ENCODE peak calls at places on chromosomes 3 and 15, in nine cellular contexts. M is pancreas, P is cardiac muscle cell, O is ascending aorta, Y is osteoblast, S is thyroid gland, R is kidney, C is stomach, W is AG04450. Q is an unnamed sample.

GRCh38 chr15:60477991-60478632 is 830 bp downstream of the ICE2 start:
- DNase-seq in W (no peak), R (no peak), Y (peak), P (peak), O (no peak), M (no peak), C (no peak), S (peak), Q (no peak)

GRCh38 chr3:31223278-31223677 is 309.4 kb upstream of the STT3B start:
- DNase-seq in M (no peak), W (no peak), C (no peak), P (no peak), R (no peak), O (no peak), Y (no peak), S (no peak), Q (no peak)

GRCh38 chr15:35533130-35534110 is 12.5 kb downstream of the DPH6 start:
- DNase-seq in R (no peak), S (no peak), M (no peak), C (no peak), Y (peak), W (no peak), O (no peak), P (no peak), Q (no peak)

GRCh38 chr15:70636540-70637165 is 126.7 kb downstream of the UACA start:
- DNase-seq in Y (no peak), C (no peak), M (no peak), W (no peak), P (peak), S (no peak), O (no peak), R (no peak), Q (no peak)

GRCh38 chr3:60660026-60660425 is 591.2 kb downstream of the FHIT start:
- DNase-seq in O (no peak), R (no peak), Y (no peak), W (no peak), P (no peak), S (no peak), M (no peak), C (no peak), Q (no peak)

GRCh38 chr3:69932501-69932900 is 67.0 kb upstream of the SAMMSON start:
- DNase-seq in W (no peak), P (no peak), S (no peak), M (no peak), Y (no peak), R (no peak), C (no peak), O (no peak), Q (no peak)

GRCh38 chr3:8767667-8768363 is 1.6 kb downstream of the OXTR start:
- DNase-seq in O (no peak), W (no peak), S (peak), P (peak), R (no peak), C (peak), M (peak), Y (peak), Q (no peak)

GRCh38 chr15:80823120-80823519 is 44.0 kb downstream of the CEMIP start:
- DNase-seq in R (no peak), P (no peak), O (no peak), W (no peak), M (no peak), C (no peak), Y (no peak), S (no peak), Q (no peak)

GRCh38 chr3:192827208-192827607 is 90.4 kb downstream of the MB21D2 start:
- DNase-seq in W (no peak), S (no peak), O (no peak), Y (no peak), R (no peak), M (no peak), C (no peak), P (no peak), Q (no peak)

GRCh38 chr3:59052803-59053411 is 3.1 kb upstream of the CFAP20DC start:
- DNase-seq in S (no peak), P (peak), O (no peak), Y (peak), R (no peak), W (peak), M (no peak), C (no peak), Q (no peak)

GRCh38 chr15:38589502-38589901 is 24.9 kb upstream of the RASGRP1 start:
- DNase-seq in P (no peak), S (no peak), O (no peak), C (no peak), M (no peak), R (no peak), Y (peak), W (peak), Q (no peak)

GRCh38 chr3:156135921-156136655 is 15.7 kb downstream of the KCNAB1 start:
- DNase-seq in R (no peak), P (no peak), C (no peak), M (no peak), W (no peak), Y (no peak), O (no peak), S (no peak), Q (no peak)

GRCh38 chr3:45582407-45582806 is 12.1 kb upstream of the LIMD1 start:
- DNase-seq in M (no peak), Y (no peak), C (no peak), R (no peak), S (no peak), P (no peak), W (peak), O (no peak), Q (no peak)

GRCh38 chr15:101600024-101600423 is 52.2 kb downstream of the TM2D3 start:
- DNase-seq in Y (no peak), M (no peak), S (no peak), P (peak), R (no peak), W (no peak), O (no peak), C (no peak), Q (no peak)

GRCh38 chr3:130462089-130462488 is 54.9 kb upstream of the COL6A6 start:
- DNase-seq in S (no peak), W (no peak), M (no peak), Y (no peak), P (no peak), R (no peak), C (no peak), O (no peak), Q (no peak)

GRCh38 chr3:130457681-130458080 is 59.3 kb upstream of the COL6A6 start:
- DNase-seq in C (no peak), P (peak), S (no peak), R (no peak), W (no peak), M (no peak), Y (no peak), O (no peak), Q (no peak)

GRCh38 chr3:130463221-130463620 is 53.8 kb upstream of the COL6A6 start:
- DNase-seq in S (no peak), R (no peak), Y (no peak), P (no peak), M (no peak), O (no peak), C (no peak), W (no peak), Q (no peak)

GRCh38 chr3:130465486-130465885 is 51.5 kb upstream of the COL6A6 start:
- DNase-seq in O (no peak), S (no peak), W (no peak), C (no peak), R (no peak), Y (no peak), P (no peak), M (no peak), Q (no peak)

DNA sequence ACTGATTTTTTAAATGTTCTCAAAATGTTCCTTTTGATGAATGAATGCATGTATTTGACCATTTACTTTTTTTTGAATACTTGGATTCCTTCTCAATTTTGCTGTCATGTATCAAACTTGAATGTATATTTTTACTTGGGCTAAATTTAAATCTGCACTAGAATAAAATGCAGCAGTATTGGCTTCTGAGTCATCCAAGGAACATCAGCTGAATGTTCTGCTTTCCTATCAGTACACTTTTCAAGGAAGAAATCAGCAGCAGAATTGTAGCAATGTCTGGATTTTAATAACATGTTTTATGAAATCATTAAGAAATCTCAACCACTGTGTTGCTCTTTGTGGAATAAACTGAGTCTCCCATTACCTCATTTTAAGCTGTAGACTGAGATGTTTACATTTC is 57.0 kb upstream of the COL6A6 start:
- DNase-seq in C (no peak), S (no peak), Y (no peak), O (no peak), R (no peak), P (no peak), M (no peak), W (no peak), Q (no peak)
- TF ChIP-seq CTCF in C (no peak), S (no peak), Y (no peak), O (no peak), R (no peak), P (no peak), M (no peak), W (no peak), Q (no peak)

GRCh38 chr3:181838940-181839914 is 127.5 kb downstream of the SOX2 start:
- DNase-seq in C (peak), W (no peak), O (no peak), P (no peak), S (peak), Y (no peak), R (no peak), M (no peak), Q (no peak)
- TF ChIP-seq CTCF in C (no peak), W (no peak), O (no peak), P (no peak), S (no peak), Y (no peak), R (no peak), M (no peak), Q (no peak)

GRCh38 chr3:25818335-25818734 is 28.4 kb downstream of the OXSM start:
- DNase-seq in M (no peak), C (no peak), S (no peak), P (no peak), Y (no peak), W (no peak), O (no peak), R (no peak), Q (no peak)

GRCh38 chr3:25823314-25823713 is 33.4 kb downstream of the OXSM start:
- DNase-seq in P (no peak), M (no peak), Y (no peak), O (no peak), W (no peak), S (no peak), C (no peak), R (no peak), Q (no peak)

GRCh38 chr3:25821746-25822573 is 32.1 kb downstream of the OXSM start:
- DNase-seq in C (no peak), W (no peak), M (no peak), P (no peak), Y (no peak), O (no peak), R (no peak), S (no peak), Q (no peak)

GRCh38 chr3:25820372-25820771 is 30.5 kb downstream of the OXSM start:
- DNase-seq in W (peak), Y (peak), M (no peak), S (peak), C (no peak), P (no peak), R (no peak), O (no peak), Q (no peak)

GRCh38 chr3:25820816-25821486 is 31.1 kb downstream of the OXSM start:
- DNase-seq in R (no peak), Y (no peak), O (no peak), M (no peak), P (no peak), W (no peak), C (no peak), S (no peak), Q (no peak)
- TF ChIP-seq CTCF in R (no peak), Y (no peak), O (no peak), M (no peak), P (no peak), W (no peak), C (no peak), S (no peak), Q (no peak)

GRCh38 chr3:166902374-166902773 is 477.7 kb downstream of the ZBBX start:
- DNase-seq in W (no peak), Y (no peak), M (no peak), P (no peak), R (no peak), S (no peak), O (no peak), C (no peak), Q (no peak)

DNA sequence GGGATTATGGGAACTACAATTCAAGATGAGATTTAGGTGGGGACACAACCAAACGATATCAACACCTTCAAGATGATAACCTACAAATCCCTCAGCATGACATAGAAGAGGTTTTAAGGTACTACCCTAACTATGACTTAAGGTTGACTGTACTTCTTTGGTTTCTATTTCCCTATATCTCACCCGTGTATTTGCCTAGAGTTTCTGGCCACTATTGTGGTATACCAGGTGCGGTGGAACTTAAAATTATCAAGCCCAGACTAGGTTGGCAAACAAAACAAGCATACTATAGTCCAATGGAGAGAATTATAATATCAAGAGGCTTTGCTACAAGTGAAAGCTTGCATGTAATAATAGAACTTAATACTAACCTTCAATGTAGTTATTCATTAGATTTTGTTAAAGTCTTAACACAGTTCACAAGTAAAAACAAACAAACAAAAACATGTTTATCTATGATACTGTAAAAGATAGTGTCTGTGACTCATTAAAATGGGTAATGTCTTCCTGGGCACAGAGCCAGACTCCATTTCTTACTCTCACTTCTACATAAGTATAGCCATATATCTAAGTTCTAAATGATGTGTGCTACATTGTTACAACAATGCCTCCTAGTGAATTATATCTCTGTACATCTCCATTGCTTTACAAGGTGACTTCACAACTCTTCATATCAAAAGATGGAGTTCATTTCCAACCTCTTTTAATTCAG is 479.1 kb downstream of the ZBBX start:
- DNase-seq in S (no peak), M (no peak), C (no peak), R (no peak), W (no peak), P (no peak), Y (no peak), O (no peak), Q (no peak)
- TF ChIP-seq CTCF in S (no peak), M (no peak), C (no peak), R (no peak), W (no peak), P (no peak), Y (no peak), O (no peak), Q (no peak)

DNA sequence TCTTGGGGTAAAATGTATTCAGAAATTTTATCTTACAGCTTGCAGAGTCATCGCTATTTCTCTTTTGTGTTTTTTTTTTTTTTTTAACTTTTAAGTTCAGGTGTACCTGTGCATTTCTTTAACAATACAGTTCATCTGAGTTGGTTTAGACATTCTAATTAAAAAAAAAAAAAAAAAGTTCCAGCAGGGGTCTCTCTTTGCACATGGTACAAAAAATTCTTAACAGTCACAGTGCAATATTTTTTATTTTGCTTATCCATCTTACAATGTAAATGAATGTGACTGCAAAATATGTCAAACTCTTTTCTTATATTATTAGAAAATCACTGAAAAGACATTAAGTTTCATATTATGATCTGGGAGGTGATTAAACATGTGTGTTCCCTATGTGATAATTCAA is 47.5 kb upstream of the SLC9A9 start:
- DNase-seq in S (no peak), W (no peak), C (no peak), P (peak), Y (no peak), M (no peak), O (no peak), R (no peak), Q (no peak)
- TF ChIP-seq CTCF in S (peak), W (peak), C (no peak), P (peak), Y (peak), M (no peak), O (peak), R (no peak), Q (peak)

GRCh38 chr3:166433060-166433459 is 595.8 kb upstream of the BCHE start:
- DNase-seq in P (no peak), W (no peak), Y (no peak), M (no peak), C (no peak), S (no peak), O (no peak), R (no peak), Q (no peak)
- TF ChIP-seq CTCF in P (no peak), W (no peak), Y (no peak), M (no peak), C (no peak), S (no peak), O (no peak), R (no peak), Q (no peak)

DNA sequence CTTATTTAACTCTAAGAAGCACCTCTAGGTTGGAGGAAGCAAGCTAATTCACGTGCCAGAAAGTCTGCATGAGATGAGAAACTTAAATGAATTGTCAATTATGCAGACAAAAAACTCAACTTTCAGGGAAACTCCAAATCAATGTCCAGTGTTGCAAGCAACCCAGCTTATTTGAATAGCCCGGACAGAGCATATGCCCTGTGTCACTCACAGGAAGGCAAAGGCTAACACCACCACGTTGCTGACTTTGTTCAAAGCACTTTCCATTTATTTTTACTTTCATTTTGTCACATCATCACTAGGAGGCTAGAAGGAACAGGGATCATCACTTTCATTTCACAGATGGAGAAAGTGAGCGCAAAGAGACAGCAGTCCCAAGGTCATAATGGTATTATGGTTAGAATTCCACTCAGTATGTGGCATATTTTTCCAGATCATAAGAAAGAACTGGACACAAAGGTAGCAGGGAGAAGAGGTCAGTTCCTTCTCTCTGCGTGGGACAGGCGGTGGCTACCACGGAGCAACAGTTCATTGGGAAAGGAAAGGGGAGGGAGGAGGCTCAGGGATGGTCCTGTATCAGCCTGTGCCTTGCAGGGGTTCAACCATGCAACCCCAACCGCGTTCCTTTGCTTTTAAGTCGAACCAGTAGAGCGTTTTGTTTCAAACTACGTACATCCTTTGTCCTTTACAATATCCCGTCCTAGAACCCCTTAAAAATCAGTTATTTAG is 1.2 kb downstream of the HEG1 start:
- DNase-seq in P (peak), S (peak), O (no peak), C (no peak), W (no peak), M (no peak), R (no peak), Y (peak), Q (no peak)
- TF ChIP-seq CTCF in P (no peak), S (no peak), O (no peak), C (no peak), W (peak), M (no peak), R (no peak), Y (no peak), Q (peak)

DNA sequence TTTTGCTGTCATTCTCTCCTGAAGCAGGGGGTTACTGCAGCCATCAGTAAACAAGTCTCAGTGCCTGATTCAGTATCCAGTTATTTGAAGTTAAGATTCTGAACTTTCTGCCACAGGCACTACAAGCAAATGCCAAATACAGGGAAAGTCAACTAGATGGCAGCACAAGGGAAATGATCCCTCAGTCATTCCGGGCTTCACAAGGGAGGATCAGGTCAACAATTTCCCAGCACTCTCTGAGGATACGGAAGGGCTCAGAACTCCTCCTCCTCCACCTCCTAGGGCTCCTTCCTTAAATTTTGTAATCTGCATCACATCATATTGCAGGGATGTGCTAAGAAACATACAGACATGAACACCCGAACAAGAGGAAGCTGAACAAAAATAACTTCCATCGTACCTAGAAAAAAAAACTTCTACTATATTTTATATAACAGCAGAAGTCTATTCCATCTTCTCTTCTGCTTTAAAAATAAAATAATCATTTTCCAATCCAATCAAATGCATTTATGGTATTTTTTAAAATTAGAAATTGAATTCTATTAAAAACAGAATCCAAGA is 187.1 kb downstream of the FMN1 start:
- DNase-seq in W (no peak), C (no peak), Y (peak), P (peak), O (no peak), R (no peak), S (no peak), M (no peak), Q (no peak)
- TF ChIP-seq CTCF in W (no peak), C (no peak), Y (peak), P (peak), O (no peak), R (no peak), S (peak), M (no peak), Q (peak)

GRCh38 chr15:64979252-64979710 is 10.4 kb downstream of the SPG21 start:
- DNase-seq in O (no peak), Y (peak), M (no peak), C (no peak), W (no peak), R (no peak), P (no peak), S (no peak), Q (no peak)
- TF ChIP-seq CTCF in O (no peak), Y (no peak), M (no peak), C (no peak), W (no peak), R (no peak), P (no peak), S (no peak), Q (no peak)

GRCh38 chr15:40336129-40337122 is 4.3 kb downstream of the CCDC9B start:
- DNase-seq in P (peak), R (peak), M (peak), Y (peak), W (no peak), C (no peak), S (no peak), O (no peak), Q (no peak)
- TF ChIP-seq CTCF in P (no peak), R (no peak), M (no peak), Y (no peak), W (no peak), C (no peak), S (no peak), O (no peak), Q (no peak)